ENCODE peak calls at places on chromosome 18, in four cellular contexts. P is fibroblast of lung; O is hippocampal formation; X is effector CD8-positive, alpha-beta T cell. N is an unnamed sample.

GRCh38 chr18:47944972-47945843 is 14.7 kb upstream of the SMAD2 start:
- DNase-seq in P (peak; percentile 70), O (no peak), X (no peak), N (no peak)

GRCh38 chr18:12606592-12607315 is 51.2 kb downstream of the SPIRE1 start:
- DNase-seq in O (peak; percentile 35), X (no peak), P (peak; percentile 75), N (no peak)

GRCh38 chr18:43882358-43882757 is 605.1 kb upstream of the SYT4 start:
- DNase-seq in O (no peak), X (no peak), P (no peak), N (no peak)

GRCh38 chr18:7084766-7085080 is 32.9 kb downstream of the LAMA1 start:
- DNase-seq in P (peak; percentile 95), X (no peak), O (no peak), N (no peak)

GRCh38 chr18:33116376-33116775 is 324.1 kb downstream of the CCDC178 start:
- DNase-seq in X (no peak), P (peak; percentile 40), O (no peak), N (no peak)

GRCh38 chr18:11224166-11224565 is 74.8 kb upstream of the PIEZO2 start:
- DNase-seq in O (no peak), P (no peak), X (no peak), N (no peak)

GRCh38 chr18:7978834-7979233 is 411.7 kb downstream of the PTPRM start:
- DNase-seq in X (no peak), P (no peak), O (no peak), N (no peak)

GRCh38 chr18:74617486-74617885 is 19.8 kb downstream of the ZNF407 start:
- DNase-seq in P (no peak), O (no peak), X (no peak), N (no peak)

GRCh38 chr18:57649536-57650495 is 28.2 kb upstream of the NARS1 start:
- DNase-seq in P (peak; percentile 69), X (no peak), O (no peak), N (no peak)

GRCh38 chr18:49227456-49227855 is 233.0 kb downstream of the DYM start:
- DNase-seq in O (no peak), P (no peak), X (no peak), N (peak; percentile 48)

GRCh38 chr18:10536270-10536669 is 10.4 kb downstream of the NAPG start:
- DNase-seq in X (no peak), O (no peak), P (peak; percentile 69), N (no peak)

GRCh38 chr18:28003451-28003850 is 173.5 kb downstream of the CDH2 start:
- DNase-seq in X (no peak), O (peak; percentile 30), P (peak; percentile 61), N (no peak)

GRCh38 chr18:26538524-26538923 is 9.8 kb downstream of the KCTD1 start:
- DNase-seq in O (no peak), X (no peak), P (no peak), N (no peak)

GRCh38 chr18:22465859-22466602 is 48.3 kb upstream of the CTAGE1 start:
- DNase-seq in O (no peak), X (no peak), P (peak; percentile 98), N (no peak)

GRCh38 chr18:36757081-36757480 is 71.7 kb downstream of the TPGS2 start:
- DNase-seq in O (peak; percentile 72), P (peak; percentile 56), X (no peak), N (no peak)

GRCh38 chr18:44729631-44730101 is 49.0 kb downstream of the SETBP1 start:
- DNase-seq in X (no peak), O (no peak), P (peak; percentile 84), N (peak; percentile 61)

GRCh38 chr18:32158108-32158624 is 31.7 kb upstream of the MEP1B start:
- DNase-seq in O (peak; percentile 92), P (peak; percentile 81), X (peak; percentile 58), N (peak; percentile 52)

GRCh38 chr18:32048507-32049091 is 30.0 kb downstream of the RNF125 start:
- DNase-seq in X (no peak), O (no peak), P (no peak), N (peak; percentile 6)

GRCh38 chr18:31648966-31649429 is 35.4 kb downstream of the B4GALT6 start:
- DNase-seq in P (peak; percentile 75), X (no peak), O (no peak), N (no peak)

GRCh38 chr18:75211721-75212625 is 1.4 kb downstream of the TSHZ1 start:
- DNase-seq in O (no peak), X (no peak), P (peak; percentile 54), N (peak; percentile 16)

GRCh38 chr18:67232406-67232805 is 284.1 kb downstream of the DSEL start:
- DNase-seq in P (peak; percentile 84), X (no peak), O (no peak), N (no peak)

GRCh38 chr18:25137133-25137472 is 214.9 kb downstream of the ZNF521 start:
- DNase-seq in P (no peak), X (no peak), O (no peak), N (no peak)

GRCh38 chr18:77647472-77647871 is 397.8 kb downstream of the GALR1 start:
- DNase-seq in O (no peak), P (no peak), X (no peak), N (no peak)

GRCh38 chr18:49561377-49562193 is at the start of gene LIPG:
- DNase-seq in O (no peak), X (no peak), P (peak; percentile 84), N (peak; percentile 22)

GRCh38 chr18:49655266-49656097 is 93.6 kb downstream of the LIPG start:
- DNase-seq in P (no peak), X (no peak), O (no peak), N (no peak)

GRCh38 chr18:58216071-58216471 is 172.0 kb downstream of the NEDD4L start:
- DNase-seq in P (peak; percentile 56), O (no peak), X (no peak), N (no peak)

GRCh38 chr18:37538526-37539205 is 26.9 kb downstream of the CELF4 start:
- DNase-seq in P (no peak), O (no peak), X (no peak), N (no peak)

GRCh38 chr18:6776193-6776592 is 46.7 kb downstream of the ARHGAP28 start:
- DNase-seq in X (no peak), P (peak; percentile 70), O (no peak), N (no peak)

GRCh38 chr18:59232309-59233016 is 12.5 kb downstream of the GRP start:
- DNase-seq in P (no peak), X (no peak), O (no peak), N (no peak)

GRCh38 chr18:74694436-74694835 is 96.8 kb downstream of the ZNF407 start:
- DNase-seq in X (no peak), P (no peak), O (no peak), N (no peak)

GRCh38 chr18:48959921-48960920 is 9.5 kb upstream of the SMAD7 start:
- DNase-seq in P (peak; percentile 78), O (no peak), X (no peak), N (no peak)

GRCh38 chr18:59783138-59783537 is 85.9 kb upstream of the CCBE1 start:
- DNase-seq in X (no peak), P (peak; percentile 60), O (no peak), N (no peak)

GRCh38 chr18:70299393-70299792 is 10.5 kb downstream of the SOCS6 start:
- DNase-seq in X (no peak), P (no peak), O (no peak), N (no peak)

GRCh38 chr18:21112543-21113105 is 1.0 kb upstream of the ROCK1 start:
- DNase-seq in X (no peak), P (peak; percentile 25), O (no peak), N (no peak)

N was measured in activated T-helper 1 cell treated with anti-CD3 and anti-CD28 coated beads, Interleukin-12 subunit alpha, Interleukin-12 subunit beta, Interleukin-2, Interleukin-4 antibody, amounts not matched to agents 30 ng/mL and 10 ng/mL and 1 ng/mL, durations not matched to agents 14 hours and 24 hours and 36 hours.